ENCODE peak calls at places on chromosomes 4 and X, in six cellular contexts. U, Y, A, H, E and I are unnamed samples.

GRCh38 chr4:27357283-27357682 is 496.6 kb downstream of the STIM2 start:
- DNase-seq in U (no peak), Y (no peak), A (no peak), H (no peak), E (no peak), I (no peak)

GRCh38 chrX:101057095-101057714 is 5.3 kb upstream of the TRMT2B start:
- DNase-seq in U (no peak), Y (no peak), A (no peak), H (peak; percentile 32), E (no peak), I (no peak)

GRCh38 chr4:186724861-186725419 is 1.3 kb upstream of the FAT1 start:
- DNase-seq in U (no peak), Y (no peak), A (no peak), H (no peak), E (no peak), I (no peak)

GRCh38 chrX:130654409-130654970 is 248.5 kb downstream of the ENOX2 start:
- DNase-seq in U (no peak), Y (no peak), A (no peak), H (no peak), E (no peak), I (no peak)

GRCh38 chr4:7765676-7766075 is 174.0 kb downstream of the AFAP1 start:
- DNase-seq in U (no peak), Y (no peak), A (no peak), H (no peak), E (peak; percentile 85), I (no peak)

GRCh38 chr4:29581469-29581868 is 1138.7 kb upstream of the PCDH7 start:
- DNase-seq in U (no peak), Y (no peak), A (no peak), H (no peak), E (no peak), I (no peak)

GRCh38 chr4:94126669-94127068 is 81.0 kb upstream of the SMARCAD1 start:
- DNase-seq in U (peak; percentile 15), Y (no peak), A (no peak), H (no peak), E (peak; percentile 3), I (no peak)

GRCh38 chr4:28093071-28093470 is 1232.4 kb downstream of the STIM2 start:
- DNase-seq in U (no peak), Y (no peak), A (no peak), H (no peak), E (no peak), I (no peak)

GRCh38 chrX:1212532-1212931 is at the start of gene CRLF2:
- DNase-seq in U (peak; percentile 45), Y (no peak), A (no peak), H (peak; percentile 77), E (no peak), I (no peak)

GRCh38 chr4:80178964-80179363 is 18.3 kb upstream of the PRDM8 start:
- DNase-seq in U (no peak), Y (no peak), A (no peak), H (no peak), E (no peak), I (no peak)

GRCh38 chr4:85409251-85409650 is 65.7 kb upstream of the ARHGAP24 start:
- DNase-seq in U (no peak), Y (no peak), A (no peak), H (no peak), E (no peak), I (no peak)

GRCh38 chr4:77712675-77713074 is 106.5 kb downstream of the CNOT6L start:
- DNase-seq in U (no peak), Y (no peak), A (no peak), H (no peak), E (no peak), I (no peak)

GRCh38 chr4:77710684-77711083 is 105.1 kb downstream of the CXCL13 start:
- DNase-seq in U (no peak), Y (no peak), A (no peak), H (no peak), E (no peak), I (no peak)

GRCh38 chr4:77706717-77707116 is 101.1 kb downstream of the CXCL13 start:
- DNase-seq in U (no peak), Y (no peak), A (no peak), H (no peak), E (no peak), I (no peak)

GRCh38 chr4:77711469-77711868 is 105.8 kb downstream of the CXCL13 start:
- DNase-seq in U (no peak), Y (no peak), A (no peak), H (no peak), E (no peak), I (no peak)

GRCh38 chr4:77710125-77710524 is 104.5 kb downstream of the CXCL13 start:
- DNase-seq in U (no peak), Y (no peak), A (no peak), H (no peak), E (peak; percentile 39), I (no peak)
- H3K4me1 ChIP-seq in U (no peaks in the 10 kb centered on the region), Y (no peaks in the 10 kb centered on the region), A (no peaks in the 10 kb centered on the region), H (no peaks in the 10 kb centered on the region), E (peaks cover 15% of the 10 kb centered on the region), I (no peaks in the 10 kb centered on the region)

DNA sequence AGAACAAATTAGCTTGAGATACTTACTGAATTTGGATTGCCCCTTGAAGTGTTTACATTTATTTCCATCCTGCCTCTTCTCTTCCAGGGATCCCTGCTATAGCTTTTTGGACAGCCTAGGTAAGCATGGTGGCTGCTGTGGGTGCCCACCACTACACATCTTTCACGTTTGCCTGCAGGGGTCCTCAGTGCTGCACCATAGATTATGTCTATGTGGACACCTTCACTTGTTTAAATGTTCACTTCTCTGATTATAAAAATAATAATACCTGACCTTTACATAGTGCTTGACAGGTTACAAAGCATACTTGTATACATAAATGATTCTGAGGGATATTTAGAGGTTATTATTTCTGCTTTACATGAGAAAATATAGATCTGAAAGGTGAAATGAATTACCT is 67.9 kb upstream of the SLC4A4 start:
- DNase-seq in U (peak; percentile 8), Y (peak; percentile 12), A (peak; percentile 53), H (no peak), E (peak; percentile 29), I (peak; percentile 15)
- TF ChIP-seq ZNF274 in U (no peak), Y (no peak), A (no peak), H (no peak), E (no peak), I (no peak)

GRCh38 chr4:70778888-70779422 is 57.2 kb downstream of the RUFY3 start:
- DNase-seq in U (no peak), Y (no peak), A (no peak), H (no peak), E (no peak), I (no peak)

GRCh38 chr4:70768301-70768948 is 46.7 kb downstream of the RUFY3 start:
- DNase-seq in U (no peak), Y (no peak), A (no peak), H (no peak), E (no peak), I (no peak)

DNA sequence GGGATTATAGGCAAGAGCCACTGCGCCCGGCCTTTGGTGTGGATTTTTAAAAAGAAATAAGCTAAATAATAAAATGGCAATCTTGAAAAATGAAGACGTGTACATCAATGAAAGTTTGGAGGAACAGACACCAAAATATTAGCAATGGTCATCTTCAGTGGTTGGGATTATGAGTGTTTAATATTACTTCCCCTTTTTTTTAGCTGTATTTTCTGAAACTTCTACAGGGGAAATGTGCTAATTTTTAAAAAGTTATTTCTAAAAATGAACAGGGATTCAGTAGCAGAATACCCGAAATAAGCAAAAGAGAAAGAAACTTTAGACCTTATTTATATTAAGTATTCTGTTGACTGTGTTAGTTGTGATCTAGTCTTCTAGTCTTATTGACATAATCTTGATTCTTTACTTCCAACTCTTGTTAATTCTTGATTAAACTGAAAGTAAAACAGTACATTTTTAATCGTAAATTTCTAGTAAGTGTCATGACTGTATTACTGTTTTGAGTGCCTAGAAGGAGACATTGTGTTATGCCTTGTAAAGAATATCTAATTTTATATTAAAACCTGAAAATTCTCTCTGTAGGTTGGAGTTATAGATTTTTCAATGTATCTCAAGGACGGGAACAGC is 51.3 kb downstream of the RUFY3 start:
- DNase-seq in U (no peak), Y (no peak), A (no peak), H (no peak), E (no peak), I (no peak)
- TF ChIP-seq YY1 in U (no peak), Y (no peak), A (no peak), H (no peak), E (no peak), I (no peak)

GRCh38 chr4:41430796-41431195 is 107.2 kb upstream of the LIMCH1 start:
- DNase-seq in U (no peak), Y (no peak), A (no peak), H (no peak), E (no peak), I (no peak)

GRCh38 chr4:41432219-41432618 is 105.7 kb upstream of the LIMCH1 start:
- DNase-seq in U (no peak), Y (no peak), A (no peak), H (no peak), E (no peak), I (no peak)

GRCh38 chr4:41432889-41433288 is 105.1 kb upstream of the LIMCH1 start:
- DNase-seq in U (no peak), Y (no peak), A (no peak), H (no peak), E (no peak), I (peak; percentile 91)

GRCh38 chr4:41435509-41435908 is 102.4 kb upstream of the LIMCH1 start:
- DNase-seq in U (no peak), Y (no peak), A (no peak), H (no peak), E (no peak), I (no peak)

DNA sequence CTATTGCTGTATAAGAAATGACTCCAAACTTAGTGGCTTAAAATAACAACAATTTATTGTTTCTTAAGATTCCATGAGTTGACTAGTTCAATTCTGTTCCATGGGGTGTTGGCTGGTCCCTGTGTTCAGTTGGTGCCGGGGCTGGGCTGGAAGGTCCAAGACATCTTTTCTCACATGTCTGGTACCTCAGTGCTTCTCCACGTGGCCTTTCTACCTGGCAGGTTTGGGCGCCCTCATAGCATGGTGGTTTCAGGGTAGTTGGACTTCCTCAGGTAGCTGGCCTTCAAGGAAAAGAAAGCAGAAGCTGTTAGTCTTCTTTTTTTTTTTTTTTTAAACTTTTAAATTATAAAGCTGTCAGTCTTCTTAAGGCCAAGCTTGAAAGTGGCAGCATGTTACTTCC is 104.6 kb upstream of the LIMCH1 start:
- DNase-seq in U (no peak), Y (no peak), A (no peak), H (no peak), E (no peak), I (no peak)
- H3K4me1 ChIP-seq in U (no peaks in the 10 kb centered on the region), Y (no peaks in the 10 kb centered on the region), A (peaks cover 32% of the 10 kb centered on the region), H (no peaks in the 10 kb centered on the region), E (no peaks in the 10 kb centered on the region), I (peaks cover 3% of the 10 kb centered on the region)

GRCh38 chr4:182695842-182696241 is 221.3 kb downstream of the DCTD start:
- DNase-seq in U (no peak), Y (no peak), A (no peak), H (no peak), E (no peak), I (no peak)
- TF ChIP-seq ZNF274 in U (no peak), Y (no peak), A (no peak), H (no peak), E (no peak), I (no peak)

DNA sequence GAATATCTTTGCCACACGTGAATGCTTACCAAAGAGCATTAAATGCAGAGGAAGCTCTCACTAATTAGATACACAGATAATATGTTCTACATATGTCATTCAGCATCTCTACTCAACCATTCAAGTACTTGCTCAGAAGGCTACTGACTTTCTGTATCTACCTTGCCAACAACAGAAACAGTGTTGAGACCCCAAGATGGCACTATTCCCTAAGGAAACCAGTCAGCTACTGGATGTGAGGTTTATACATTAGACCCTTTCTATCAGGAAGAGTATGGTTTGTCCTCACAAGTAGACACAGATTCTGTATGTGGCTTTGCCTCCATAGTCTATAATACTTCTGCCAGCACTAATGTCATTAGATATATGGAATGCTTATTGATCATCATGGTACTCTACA is 443.9 kb upstream of the INTU start:
- DNase-seq in U (peak; percentile 7), Y (no peak), A (no peak), H (no peak), E (no peak), I (no peak)
- TF ChIP-seq YY1 in U (no peak), Y (no peak), A (no peak), H (no peak), E (no peak), I (no peak)